ENCODE peak calls at places on chromosome 17, in four cellular contexts. Z is GM12892, P is KG1, A is HCEC 1CT. E is an unnamed sample.

GRCh38 chr17:42117397-42118125 is 3.6 kb downstream of the KAT2A start:
- DNase-seq in Z (no peak), P (no peak), A (no peak), E (no peak)

GRCh38 chr17:72407336-72408121 is 286.7 kb downstream of the SOX9 start:
- DNase-seq in Z (no peak), P (no peak), A (peak), E (peak)

GRCh38 chr17:61253937-61254677 is 145.5 kb upstream of the TBX2 start:
- DNase-seq in Z (no peak), P (no peak), A (no peak), E (no peak)

GRCh38 chr17:56987283-56987834 is 9.4 kb downstream of the SCPEP1 start:
- DNase-seq in Z (no peak), P (no peak), A (no peak), E (no peak)

GRCh38 chr17:16287563-16288027 is 65.7 kb downstream of the CENPV start:
- DNase-seq in Z (no peak), P (peak), A (peak), E (no peak)

GRCh38 chr17:57576744-57577143 is 168.4 kb downstream of the CCDC182 start:
- DNase-seq in Z (no peak), P (no peak), A (no peak), E (no peak)

GRCh38 chr17:37160940-37161339 is 212.2 kb downstream of the AATF start:
- DNase-seq in Z (no peak), P (no peak), A (peak), E (no peak)

GRCh38 chr17:58324409-58325288 is 3.9 kb downstream of the TSPOAP1 start:
- DNase-seq in Z (peak), P (no peak), A (no peak), E (no peak)

GRCh38 chr17:82905130-82905529 is 65.3 kb upstream of the ZNF750 start:
- DNase-seq in Z (no peak), P (no peak), A (no peak), E (no peak)

GRCh38 chr17:40095944-40096791 is 4.2 kb downstream of the NR1D1 start:
- DNase-seq in Z (peak), P (no peak), A (no peak), E (peak)

GRCh38 chr17:3008336-3009279 is 54.8 kb downstream of the OR1D5 start:
- DNase-seq in Z (no peak), P (no peak), A (no peak), E (no peak)

GRCh38 chr17:7716299-7716886 is 1.2 kb upstream of the DNAH2 start:
- DNase-seq in Z (no peak), P (no peak), A (no peak), E (no peak)

GRCh38 chr17:7587831-7588230 is 2.1 kb downstream of the SOX15 start:
- DNase-seq in Z (no peak), P (no peak), A (peak), E (no peak)

GRCh38 chr17:43385046-43385831 is 13.6 kb upstream of the ARL4D start:
- DNase-seq in Z (no peak), P (no peak), A (no peak), E (no peak)

GRCh38 chr17:33266116-33266515 is 27.0 kb downstream of the ASIC2 start:
- DNase-seq in Z (no peak), P (no peak), A (no peak), E (no peak)

GRCh38 chr17:42518755-42519545 is 17.1 kb upstream of the NAGLU start:
- DNase-seq in Z (no peak), P (no peak), A (peak), E (no peak)

GRCh38 chr17:47297661-47298400 is 25.9 kb upstream of the EFCAB13 start:
- DNase-seq in Z (no peak), P (no peak), A (no peak), E (no peak)

GRCh38 chr17:67637901-67638641 is 79.7 kb upstream of the NOL11 start:
- DNase-seq in Z (no peak), P (no peak), A (no peak), E (no peak)

GRCh38 chr17:28956861-28957260 is 5.5 kb upstream of the PHF12 start:
- DNase-seq in Z (no peak), P (no peak), A (no peak), E (no peak)

GRCh38 chr17:39736319-39737165 is 1.2 kb upstream of the GRB7 start:
- DNase-seq in Z (no peak), P (no peak), A (no peak), E (no peak)

GRCh38 chr17:11351479-11351878 is 110.5 kb downstream of the SHISA6 start:
- DNase-seq in Z (no peak), P (no peak), A (no peak), E (no peak)

GRCh38 chr17:64063766-64064224 is 43.4 kb upstream of the ICAM2 start:
- DNase-seq in Z (no peak), P (no peak), A (no peak), E (no peak)

GRCh38 chr17:49359990-49360795 is 1.9 kb downstream of the ZNF652 start:
- DNase-seq in Z (no peak), P (no peak), A (no peak), E (no peak)

E was measured in GM18507.